ENCODE peak calls at places on chromosomes 13 and 19, in nine cellular contexts. One of them, this sample, is unnamed.

GRCh38 chr19:8552810-8553209 is 24.4 kb downstream of the MYO1F start:
- DNase-seq in CD8-positive, alpha-beta T cell: no peak
- DNase-seq in bronchial epithelial cell: no peak
- DNase-seq in choroid plexus epithelial cell: peak; percentile 54
- DNase-seq in ovary: no peak
- DNase-seq in osteoblast: peak; percentile 65
- DNase-seq in neural progenitor cell: peak; percentile 57
- DNase-seq in fibroblast of villous mesenchyme: peak; percentile 5
- DNase-seq in body of pancreas: no peak
- DNase-seq in this sample: peak; percentile 76

GRCh38 chr13:48251616-48252081 is 18.6 kb downstream of the ITM2B start:
- DNase-seq in osteoblast: no peak
- DNase-seq in body of pancreas: no peak
- DNase-seq in bronchial epithelial cell: no peak
- DNase-seq in CD8-positive, alpha-beta T cell: no peak
- DNase-seq in neural progenitor cell: no peak
- DNase-seq in ovary: no peak
- DNase-seq in choroid plexus epithelial cell: no peak
- DNase-seq in fibroblast of villous mesenchyme: peak; percentile 51
- DNase-seq in this sample: no peak

GRCh38 chr19:1017115-1017905 is 3.6 kb downstream of the TMEM259 start:
- DNase-seq in neural progenitor cell: no peak
- DNase-seq in osteoblast: no peak
- DNase-seq in bronchial epithelial cell: peak; percentile 66
- DNase-seq in choroid plexus epithelial cell: no peak
- DNase-seq in ovary: no peak
- DNase-seq in CD8-positive, alpha-beta T cell: no peak
- DNase-seq in body of pancreas: peak; percentile 76
- DNase-seq in fibroblast of villous mesenchyme: no peak
- DNase-seq in this sample: no peak

GRCh38 chr13:47109028-47109427 is 212.2 kb upstream of the HTR2A start:
- DNase-seq in fibroblast of villous mesenchyme: no peak
- DNase-seq in choroid plexus epithelial cell: no peak
- DNase-seq in CD8-positive, alpha-beta T cell: no peak
- DNase-seq in osteoblast: no peak
- DNase-seq in body of pancreas: no peak
- DNase-seq in neural progenitor cell: no peak
- DNase-seq in bronchial epithelial cell: peak; percentile 61
- DNase-seq in ovary: no peak
- DNase-seq in this sample: peak; percentile 96

GRCh38 chr19:51259348-51260245 is 8.7 kb downstream of the SIGLECL1 start:
- DNase-seq in choroid plexus epithelial cell: peak; percentile 67
- DNase-seq in fibroblast of villous mesenchyme: peak; percentile 16
- DNase-seq in bronchial epithelial cell: peak; percentile 17
- DNase-seq in ovary: no peak
- DNase-seq in CD8-positive, alpha-beta T cell: no peak
- DNase-seq in body of pancreas: peak; percentile 30
- DNase-seq in osteoblast: peak; percentile 47
- DNase-seq in neural progenitor cell: peak; percentile 53
- DNase-seq in this sample: peak; percentile 58

GRCh38 chr19:662207-662961 is 630 bp downstream of the RNF126 start:
- DNase-seq in bronchial epithelial cell: peak; percentile 47
- DNase-seq in choroid plexus epithelial cell: peak; percentile 47
- DNase-seq in body of pancreas: peak; percentile 77
- DNase-seq in neural progenitor cell: peak; percentile 55
- DNase-seq in CD8-positive, alpha-beta T cell: peak; percentile 84
- DNase-seq in fibroblast of villous mesenchyme: peak; percentile 58
- DNase-seq in ovary: no peak
- DNase-seq in osteoblast: peak; percentile 96
- DNase-seq in this sample: peak; percentile 55

GRCh38 chr13:40562975-40563349 is 103.5 kb downstream of the FOXO1 start:
- DNase-seq in CD8-positive, alpha-beta T cell: no peak
- DNase-seq in fibroblast of villous mesenchyme: no peak
- DNase-seq in ovary: no peak
- DNase-seq in choroid plexus epithelial cell: peak; percentile 46
- DNase-seq in neural progenitor cell: no peak
- DNase-seq in osteoblast: no peak
- DNase-seq in bronchial epithelial cell: no peak
- DNase-seq in body of pancreas: no peak
- DNase-seq in this sample: no peak

GRCh38 chr19:48900477-48901452 is 653 bp downstream of the NUCB1 start:
- DNase-seq in bronchial epithelial cell: peak; percentile 20
- DNase-seq in osteoblast: peak; percentile 96
- DNase-seq in neural progenitor cell: no peak
- DNase-seq in body of pancreas: no peak
- DNase-seq in CD8-positive, alpha-beta T cell: peak; percentile 58
- DNase-seq in choroid plexus epithelial cell: peak; percentile 76
- DNase-seq in fibroblast of villous mesenchyme: peak; percentile 59
- DNase-seq in ovary: no peak
- DNase-seq in this sample: no peak

GRCh38 chr19:11007376-11007775 is 46.5 kb downstream of the SMARCA4 start:
- DNase-seq in bronchial epithelial cell: no peak
- DNase-seq in CD8-positive, alpha-beta T cell: no peak
- DNase-seq in osteoblast: no peak
- DNase-seq in body of pancreas: no peak
- DNase-seq in fibroblast of villous mesenchyme: no peak
- DNase-seq in neural progenitor cell: no peak
- DNase-seq in choroid plexus epithelial cell: no peak
- DNase-seq in ovary: no peak
- DNase-seq in this sample: no peak
- H3K4me3 ChIP-seq in bronchial epithelial cell: no peak overlapping the region
- H3K4me3 ChIP-seq in CD8-positive, alpha-beta T cell: no peak overlapping the region
- H3K4me3 ChIP-seq in osteoblast: no peak overlapping the region
- H3K4me3 ChIP-seq in body of pancreas: no peak overlapping the region
- H3K4me3 ChIP-seq in fibroblast of villous mesenchyme: no peak overlapping the region
- H3K4me3 ChIP-seq in neural progenitor cell: no peak overlapping the region
- H3K4me3 ChIP-seq in choroid plexus epithelial cell: no peak overlapping the region
- H3K4me3 ChIP-seq in ovary: no peak overlapping the region
- H3K4me3 ChIP-seq in this sample: no peak overlapping the region

GRCh38 chr13:92500192-92500591 is 726.4 kb upstream of the GPC6 start:
- DNase-seq in choroid plexus epithelial cell: no peak
- DNase-seq in bronchial epithelial cell: no peak
- DNase-seq in fibroblast of villous mesenchyme: no peak
- DNase-seq in osteoblast: no peak
- DNase-seq in neural progenitor cell: peak; percentile 51
- DNase-seq in CD8-positive, alpha-beta T cell: no peak
- DNase-seq in body of pancreas: no peak
- DNase-seq in ovary: no peak
- DNase-seq in this sample: no peak
- H3K4me3 ChIP-seq in choroid plexus epithelial cell: no peak overlapping the region
- H3K4me3 ChIP-seq in bronchial epithelial cell: no peak overlapping the region
- H3K4me3 ChIP-seq in fibroblast of villous mesenchyme: no peak overlapping the region
- H3K4me3 ChIP-seq in osteoblast: no peak overlapping the region
- H3K4me3 ChIP-seq in neural progenitor cell: no peak overlapping the region
- H3K4me3 ChIP-seq in CD8-positive, alpha-beta T cell: no peak overlapping the region
- H3K4me3 ChIP-seq in body of pancreas: no peak overlapping the region
- H3K4me3 ChIP-seq in ovary: no peak overlapping the region
- H3K4me3 ChIP-seq in this sample: no peak overlapping the region

GRCh38 chr19:33798701-33799111 is 2.0 kb downstream of the KCTD15 start:
- DNase-seq in neural progenitor cell: peak; percentile 74
- DNase-seq in ovary: peak; percentile 30
- DNase-seq in choroid plexus epithelial cell: peak; percentile 67
- DNase-seq in body of pancreas: no peak
- DNase-seq in fibroblast of villous mesenchyme: peak; percentile 58
- DNase-seq in bronchial epithelial cell: no peak
- DNase-seq in CD8-positive, alpha-beta T cell: no peak
- DNase-seq in osteoblast: peak; percentile 92
- DNase-seq in this sample: no peak
- H3K4me3 ChIP-seq in neural progenitor cell: peak overlapping the region; percentile 93
- H3K4me3 ChIP-seq in ovary: peak overlapping the region; percentile 66
- H3K4me3 ChIP-seq in choroid plexus epithelial cell: peak overlapping the region; percentile 71
- H3K4me3 ChIP-seq in body of pancreas: peak overlapping the region; percentile 70
- H3K4me3 ChIP-seq in fibroblast of villous mesenchyme: peak overlapping the region; percentile 78
- H3K4me3 ChIP-seq in bronchial epithelial cell: peak overlapping the region; percentile 76
- H3K4me3 ChIP-seq in CD8-positive, alpha-beta T cell: no peak overlapping the region
- H3K4me3 ChIP-seq in osteoblast: peak overlapping the region; percentile 76
- H3K4me3 ChIP-seq in this sample: no peak overlapping the region

DNA sequence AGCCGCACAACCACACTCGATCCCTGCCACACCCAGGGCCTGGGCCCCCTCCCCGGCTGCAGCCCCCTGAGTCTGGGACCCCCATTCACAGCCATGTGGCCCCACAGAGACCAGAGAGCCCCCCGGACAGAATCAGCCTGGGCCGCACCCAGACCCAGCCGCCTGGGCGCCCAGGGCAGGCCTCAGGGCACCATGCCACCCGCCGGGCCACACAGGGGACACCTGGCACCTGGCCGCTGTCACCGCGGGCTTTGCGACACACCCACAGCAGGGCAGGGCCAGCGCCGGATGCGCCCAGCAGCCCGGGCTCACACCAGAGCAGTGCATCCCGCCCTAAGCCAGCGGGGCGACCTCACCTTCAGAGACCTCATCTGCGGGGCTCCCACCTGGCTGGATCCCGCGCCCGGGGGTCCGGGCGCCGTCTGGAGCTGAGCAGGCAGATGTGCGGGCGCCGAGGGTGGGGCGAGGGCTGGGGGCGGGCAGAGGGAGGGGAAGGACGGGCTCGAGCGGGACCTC is 443 bp downstream of the TBXA2R start:
- DNase-seq in body of pancreas: peak; percentile 67
- DNase-seq in ovary: peak; percentile 32
- DNase-seq in osteoblast: peak; percentile 94
- DNase-seq in CD8-positive, alpha-beta T cell: peak; percentile 74
- DNase-seq in fibroblast of villous mesenchyme: no peak
- DNase-seq in bronchial epithelial cell: no peak
- DNase-seq in neural progenitor cell: peak; percentile 51
- DNase-seq in choroid plexus epithelial cell: no peak
- DNase-seq in this sample: no peak
- H3K4me3 ChIP-seq in body of pancreas: no peak overlapping the region
- H3K4me3 ChIP-seq in ovary: peak overlapping the region; percentile 54
- H3K4me3 ChIP-seq in osteoblast: peak overlapping the region; percentile 72
- H3K4me3 ChIP-seq in CD8-positive, alpha-beta T cell: peak overlapping the region; percentile 20
- H3K4me3 ChIP-seq in fibroblast of villous mesenchyme: peak overlapping the region; percentile 64
- H3K4me3 ChIP-seq in bronchial epithelial cell: peak overlapping the region; percentile 25
- H3K4me3 ChIP-seq in neural progenitor cell: peak overlapping the region; percentile 40
- H3K4me3 ChIP-seq in choroid plexus epithelial cell: peak overlapping the region; percentile 68
- H3K4me3 ChIP-seq in this sample: no peak overlapping the region

GRCh38 chr13:44141725-44142539 is 231.7 kb upstream of the SERP2 start:
- DNase-seq in fibroblast of villous mesenchyme: peak; percentile 98
- DNase-seq in osteoblast: peak; percentile 98
- DNase-seq in CD8-positive, alpha-beta T cell: peak; percentile 98
- DNase-seq in ovary: peak; percentile 98
- DNase-seq in choroid plexus epithelial cell: peak; percentile 96
- DNase-seq in bronchial epithelial cell: peak; percentile 79
- DNase-seq in neural progenitor cell: peak; percentile 98
- DNase-seq in body of pancreas: peak; percentile 98
- DNase-seq in this sample: peak; percentile 73

GRCh38 chr13:44140146-44140545 is 233.5 kb upstream of the SERP2 start:
- DNase-seq in neural progenitor cell: peak; percentile 76
- DNase-seq in fibroblast of villous mesenchyme: no peak
- DNase-seq in ovary: no peak
- DNase-seq in choroid plexus epithelial cell: no peak
- DNase-seq in CD8-positive, alpha-beta T cell: no peak
- DNase-seq in bronchial epithelial cell: no peak
- DNase-seq in body of pancreas: peak; percentile 8
- DNase-seq in osteoblast: no peak
- DNase-seq in this sample: no peak

GRCh38 chr13:44142911-44143665 is 230.5 kb upstream of the SERP2 start:
- DNase-seq in neural progenitor cell: no peak
- DNase-seq in choroid plexus epithelial cell: peak; percentile 67
- DNase-seq in fibroblast of villous mesenchyme: peak; percentile 15
- DNase-seq in bronchial epithelial cell: peak; percentile 97
- DNase-seq in CD8-positive, alpha-beta T cell: no peak
- DNase-seq in osteoblast: peak; percentile 74
- DNase-seq in ovary: no peak
- DNase-seq in body of pancreas: no peak
- DNase-seq in this sample: no peak

GRCh38 chr13:44141213-44141724 is 232.4 kb upstream of the SERP2 start:
- DNase-seq in CD8-positive, alpha-beta T cell: no peak
- DNase-seq in fibroblast of villous mesenchyme: no peak
- DNase-seq in bronchial epithelial cell: peak; percentile 74
- DNase-seq in neural progenitor cell: peak; percentile 20
- DNase-seq in ovary: no peak
- DNase-seq in osteoblast: peak; percentile 62
- DNase-seq in choroid plexus epithelial cell: no peak
- DNase-seq in body of pancreas: peak; percentile 22
- DNase-seq in this sample: no peak

DNA sequence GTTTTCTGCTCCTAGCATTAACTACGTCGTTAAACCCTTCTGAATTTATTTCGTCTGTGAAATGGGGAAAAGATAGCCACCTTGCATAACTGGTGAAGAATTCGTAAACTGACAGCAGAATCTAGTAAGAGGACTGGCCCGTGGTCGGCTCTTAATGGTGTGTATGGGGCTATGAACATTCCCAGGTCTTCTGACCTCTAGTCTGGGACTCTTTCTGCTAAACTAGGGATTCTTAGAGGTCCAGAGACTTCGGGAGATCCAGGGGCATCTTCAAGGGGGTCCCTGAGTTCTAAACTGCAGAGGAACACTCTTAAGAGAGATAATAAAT is 231.1 kb upstream of the SERP2 start:
- DNase-seq in osteoblast: no peak
- DNase-seq in fibroblast of villous mesenchyme: no peak
- DNase-seq in body of pancreas: no peak
- DNase-seq in ovary: no peak
- DNase-seq in CD8-positive, alpha-beta T cell: no peak
- DNase-seq in choroid plexus epithelial cell: no peak
- DNase-seq in neural progenitor cell: no peak
- DNase-seq in bronchial epithelial cell: no peak
- DNase-seq in this sample: no peak
- H3K4me3 ChIP-seq in osteoblast: peak overlapping the region; percentile 66
- H3K4me3 ChIP-seq in fibroblast of villous mesenchyme: peak overlapping the region; percentile 56
- H3K4me3 ChIP-seq in body of pancreas: peak overlapping the region; percentile 14
- H3K4me3 ChIP-seq in ovary: peak overlapping the region; percentile 53
- H3K4me3 ChIP-seq in CD8-positive, alpha-beta T cell: peak overlapping the region; percentile 75
- H3K4me3 ChIP-seq in choroid plexus epithelial cell: peak overlapping the region; percentile 63
- H3K4me3 ChIP-seq in neural progenitor cell: peak overlapping the region; percentile 51
- H3K4me3 ChIP-seq in bronchial epithelial cell: peak overlapping the region; percentile 59
- H3K4me3 ChIP-seq in this sample: peak overlapping the region; percentile 59